ENCODE peak calls at places on chromosome X, in nine cellular contexts. C is GM23338, Y is SK-N-SH, V is IMR-90, E is A549, R is breast epithelium, T is kidney, W is mesenchymal stem cell, I is ascending aorta. Q is an unnamed sample. For H3K4me1, the result is how much of the 10 kb centered on the place peaks cover.

GRCh38 chrX:46791927-46792825 is 33.3 kb upstream of the SLC9A7 start:
- DNase-seq in W (peak), E (peak), V (peak), I (no peak), Y (no peak), T (peak), R (peak), C (peak), Q (peak)

GRCh38 chrX:53317365-53318069 is 36.1 kb upstream of the IQSEC2 start:
- DNase-seq in I (no peak), W (peak), E (peak), V (peak), Y (peak), R (peak), T (peak), C (peak), Q (peak)

GRCh38 chrX:69615323-69615722 is 590 bp upstream of the EDA start:
- DNase-seq in E (no peak), C (peak), W (no peak), Y (peak), I (no peak), V (no peak), R (no peak), T (no peak), Q (peak)

GRCh38 chrX:45743081-45743533 is 542.4 kb upstream of the DIPK2B start:
- DNase-seq in T (no peak), E (peak), V (peak), I (no peak), C (peak), Y (peak), W (peak), R (no peak), Q (no peak)

GRCh38 chrX:109707322-109707721 is 25.7 kb downstream of the ACSL4 start:
- DNase-seq in R (no peak), C (no peak), W (peak), I (no peak), T (no peak), E (no peak), V (no peak), Y (no peak), Q (no peak)

GRCh38 chrX:45851434-45851991 is 650.8 kb upstream of the DIPK2B start:
- DNase-seq in E (peak), I (no peak), Y (peak), C (peak), W (peak), V (no peak), R (no peak), T (no peak), Q (peak)

GRCh38 chrX:45845142-45845541 is 644.5 kb upstream of the DIPK2B start:
- DNase-seq in E (no peak), W (no peak), C (no peak), Y (no peak), T (no peak), I (no peak), V (no peak), R (no peak), Q (no peak)

GRCh38 chrX:123450217-123450616 is 266.1 kb downstream of the GRIA3 start:
- DNase-seq in R (no peak), W (no peak), Y (no peak), V (peak), T (no peak), I (no peak), C (peak), E (peak), Q (no peak)

GRCh38 chrX:78886550-78886949 is 58.6 kb upstream of the P2RY10 start:
- DNase-seq in T (no peak), I (no peak), V (no peak), R (no peak), E (peak), Y (peak), W (no peak), C (peak), Q (no peak)

GRCh38 chrX:74525116-74525515 is 89.3 kb downstream of the RLIM start:
- DNase-seq in T (no peak), I (no peak), W (no peak), E (no peak), R (no peak), C (no peak), Y (no peak), V (peak), Q (no peak)

GRCh38 chrX:25198891-25199290 is 183.1 kb upstream of the ARX start:
- DNase-seq in I (no peak), W (no peak), R (no peak), T (no peak), C (no peak), V (no peak), Y (no peak), E (no peak), Q (no peak)

GRCh38 chrX:989959-990510 is 222.4 kb downstream of the CRLF2 start:
- DNase-seq in Y (no peak), T (peak), R (peak), C (no peak), V (peak), I (peak), E (peak), W (peak), Q (peak)

GRCh38 chrX:27599928-27600327 is 9.8 kb downstream of the DCAF8L2 start:
- DNase-seq in E (peak), T (no peak), W (no peak), I (no peak), R (no peak), C (no peak), V (peak), Y (no peak), Q (no peak)

GRCh38 chrX:88863726-88864125 is 116.7 kb downstream of the CPXCR1 start:
- DNase-seq in Y (peak), V (no peak), E (no peak), C (no peak), R (no peak), T (peak), W (no peak), I (no peak), Q (no peak)

GRCh38 chrX:99353412-99353811 is 1056.7 kb downstream of the PCDH19 start:
- DNase-seq in Y (no peak), E (no peak), C (no peak), R (no peak), W (no peak), T (no peak), V (no peak), I (no peak), Q (no peak)

GRCh38 chrX:13533726-13534125 is 35.7 kb upstream of the EGFL6 start:
- DNase-seq in C (no peak), E (peak), T (no peak), Y (no peak), R (no peak), I (no peak), V (peak), W (peak), Q (no peak)

GRCh38 chrX:38225093-38225492 is 4.4 kb upstream of the SRPX start:
- DNase-seq in I (no peak), R (no peak), E (peak), C (peak), Y (no peak), V (peak), T (no peak), W (peak), Q (peak)

GRCh38 chrX:45031830-45032229 is 158.8 kb downstream of the KDM6A start:
- DNase-seq in T (no peak), I (no peak), Y (no peak), V (no peak), C (no peak), R (no peak), W (no peak), E (no peak), Q (no peak)

GRCh38 chrX:135434258-135435138 is 12.8 kb downstream of the SMIM10L2A start:
- DNase-seq in C (no peak), E (no peak), R (no peak), T (peak), Y (no peak), W (no peak), I (no peak), V (no peak), Q (no peak)

GRCh38 chrX:39830414-39830813 is 267.3 kb downstream of the BCOR start:
- DNase-seq in E (no peak), W (no peak), Y (no peak), R (no peak), V (no peak), C (no peak), T (no peak), I (no peak), Q (no peak)

GRCh38 chrX:31435592-31435991 is 363.8 kb upstream of the FTHL17 start:
- DNase-seq in I (no peak), C (peak), T (no peak), E (peak), W (peak), Y (no peak), V (peak), R (no peak), Q (no peak)

GRCh38 chrX:41275661-41276609 is 58.0 kb upstream of the DDX3X start:
- DNase-seq in Y (peak), T (peak), R (peak), E (peak), C (peak), I (no peak), W (peak), V (peak), Q (peak)

GRCh38 chrX:71251456-71251973 is 2.4 kb downstream of the ZMYM3 start:
- DNase-seq in V (no peak), T (no peak), C (peak), I (no peak), R (no peak), W (peak), E (no peak), Y (no peak), Q (peak)
- H3K4me3 ChIP-seq in V (no peak), T (no peak), C (peak), I (no peak), R (no peak), W (no peak), E (no peak), Y (no peak), Q (no peak)

GRCh38 chrX:19836337-19836736 is 51.1 kb downstream of the SH3KBP1 start:
- DNase-seq in V (no peak), Y (no peak), I (no peak), W (no peak), R (no peak), E (no peak), T (no peak), C (no peak), Q (no peak)

GRCh38 chrX:19839770-19840254 is 47.6 kb downstream of the SH3KBP1 start:
- DNase-seq in R (no peak), C (no peak), W (no peak), V (no peak), Y (no peak), E (no peak), T (no peak), I (no peak), Q (no peak)

GRCh38 chrX:19842542-19842941 is 44.9 kb downstream of the SH3KBP1 start:
- DNase-seq in W (no peak), I (no peak), R (no peak), E (no peak), T (no peak), Y (no peak), V (no peak), C (no peak), Q (no peak)

GRCh38 chrX:19840899-19841648 is 46.3 kb downstream of the SH3KBP1 start:
- DNase-seq in V (no peak), I (no peak), W (no peak), E (no peak), Y (no peak), T (no peak), C (peak), R (no peak), Q (no peak)
- H3K4me1 ChIP-seq in V (under half), I (under half), W (under half), E (under half), Y (under half), T (under half), C (under half), R (under half), Q (under half)

GRCh38 chrX:154021131-154021611 is 1.5 kb upstream of the IRAK1 start:
- DNase-seq in R (no peak), W (peak), E (no peak), C (no peak), T (no peak), Y (no peak), I (no peak), V (peak), Q (peak)
- H3K4me3 ChIP-seq in R (no peak), W (no peak), E (peak), C (no peak), T (no peak), Y (no peak), I (no peak), V (no peak), Q (no peak)

DNA sequence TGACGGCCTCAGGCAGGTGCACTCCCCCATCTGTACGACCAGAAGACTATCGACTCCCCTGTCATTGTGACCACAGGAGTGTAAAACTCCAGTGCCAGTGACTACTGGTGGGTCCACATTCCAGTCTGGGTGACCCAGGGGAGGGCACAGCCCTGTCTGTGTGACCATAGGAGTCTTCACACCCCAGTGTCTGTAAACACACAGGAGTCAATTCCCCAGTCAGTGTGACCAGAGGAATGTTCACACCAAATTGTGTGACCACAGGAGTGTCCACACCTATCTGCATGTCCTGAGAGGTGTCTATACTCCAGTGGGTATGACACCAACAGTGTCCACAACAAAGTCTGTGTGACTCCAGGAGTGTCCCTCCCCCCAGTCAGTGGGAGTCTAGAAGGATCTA is 12.0 kb downstream of the FTSJ1 start:
- DNase-seq in V (no peak), R (no peak), C (no peak), Y (no peak), T (no peak), I (no peak), W (no peak), E (no peak), Q (no peak)
- H3K4me1 ChIP-seq in V (under half), R (under half), C (under half), Y (under half), T (under half), I (under half), W (under half), E (under half), Q (under half)

GRCh38 chrX:118974908-118975671 is 672 bp downstream of the LONRF3 start:
- DNase-seq in C (peak), W (peak), Y (peak), T (peak), E (peak), I (no peak), R (no peak), V (no peak), Q (no peak)
- H3K4me3 ChIP-seq in C (peak), W (no peak), Y (no peak), T (peak), E (peak), I (peak), R (peak), V (peak), Q (peak)

GRCh38 chrX:119758682-119759332 is 419 bp downstream of the SOWAHD start:
- DNase-seq in I (no peak), T (peak), C (peak), V (no peak), E (no peak), Y (peak), W (peak), R (no peak), Q (peak)

GRCh38 chrX:119759333-119759766 is 962 bp downstream of the SOWAHD start:
- DNase-seq in W (no peak), T (no peak), V (no peak), C (peak), Y (peak), E (no peak), R (no peak), I (no peak), Q (peak)

GRCh38 chrX:119756926-119757635 is 1.3 kb upstream of the SOWAHD start:
- DNase-seq in V (no peak), I (no peak), E (no peak), R (no peak), T (no peak), W (no peak), C (no peak), Y (no peak), Q (peak)

GRCh38 chrX:119757646-119757978 is 776 bp upstream of the SOWAHD start:
- DNase-seq in W (no peak), R (no peak), C (peak), I (no peak), E (no peak), Y (no peak), T (no peak), V (no peak), Q (peak)

DNA sequence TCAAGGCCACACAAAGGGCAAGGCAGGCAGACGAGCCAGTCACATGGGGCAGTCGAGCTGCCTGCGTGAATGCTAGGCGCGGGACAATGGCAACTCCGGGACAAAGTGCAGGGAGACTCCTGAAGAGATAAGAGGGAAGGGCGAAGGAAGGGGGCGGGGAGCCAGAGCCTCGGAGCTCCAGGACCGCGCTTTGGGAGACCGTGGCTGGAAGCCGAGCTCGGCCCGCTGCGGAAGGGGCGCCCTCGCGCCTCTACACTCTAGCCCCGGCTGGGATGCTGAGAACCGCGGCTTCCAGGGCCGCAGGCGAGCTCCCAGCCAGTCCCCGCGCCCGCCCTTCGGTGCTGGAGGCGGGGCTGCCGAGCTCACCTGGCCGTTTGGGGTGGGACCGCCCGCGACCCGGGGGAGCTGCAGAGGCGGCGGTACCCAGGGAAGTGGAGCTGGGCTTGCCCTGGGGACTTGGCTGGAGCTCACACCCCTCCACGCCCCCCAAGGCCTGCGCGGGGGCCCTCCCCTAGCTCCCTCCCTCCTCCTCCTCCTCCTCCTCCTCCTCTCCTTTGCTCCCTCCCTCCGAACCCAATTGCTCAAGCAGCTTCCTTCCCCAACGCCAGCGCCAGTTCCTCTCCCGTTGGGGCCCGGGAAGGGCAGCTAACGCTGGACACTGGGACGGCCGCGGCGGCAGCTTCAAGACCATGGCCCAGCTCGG is at the start of gene SOWAHD:
- DNase-seq in V (no peak), I (no peak), W (peak), E (peak), Y (peak), T (peak), R (no peak), C (peak), Q (peak)
- H3K4me1 ChIP-seq in V (under half), I (under half), W (under half), E (under half), Y (under half), T (under half), R (under half), C (under half), Q (under half)

GRCh38 chrX:19799319-19800182 is 87.8 kb downstream of the SH3KBP1 start:
- DNase-seq in T (no peak), C (no peak), E (no peak), R (no peak), I (no peak), W (no peak), Y (no peak), V (peak), Q (no peak)
- H3K4me3 ChIP-seq in T (no peak), C (no peak), E (no peak), R (no peak), I (peak), W (no peak), Y (no peak), V (no peak), Q (peak)

Q was measured in osteoblast.